ENCODE peak calls at places on chromosomes 5 and 9, in seven cellular contexts. L is GM12878, F is SK-N-SH, G is GM12892, N is HepG2, Q is K562, U is H1. I is an unnamed sample.
A peak's percentile ranks its signal among the peaks of the same experiment; 100 is the strongest.

GRCh38 chr5:152271420-152271819 is 133.7 kb downstream of the NMUR2 start:
- DNase-seq in G (no peak), Q (no peak), U (no peak), N (peak; percentile 23), F (no peak), L (peak; percentile 8), I (no peak)

GRCh38 chr5:36494756-36495637 is 111.4 kb upstream of the SLC1A3 start:
- DNase-seq in G (no peak), N (no peak), F (no peak), L (no peak), Q (no peak), U (no peak), I (no peak)

GRCh38 chr9:36101916-36102741 is 34.4 kb upstream of the GLIPR2 start:
- DNase-seq in Q (no peak), G (no peak), F (no peak), U (no peak), N (peak; percentile 57), L (no peak), I (no peak)

GRCh38 chr9:105295151-105295550 is 50.7 kb downstream of the SLC44A1 start:
- DNase-seq in N (no peak), U (no peak), Q (no peak), G (no peak), F (no peak), L (no peak), I (no peak)

GRCh38 chr5:157271740-157272271 is 5.9 kb downstream of the CYFIP2 start:
- DNase-seq in F (no peak), N (no peak), L (peak; percentile 93), Q (no peak), U (no peak), G (peak; percentile 50), I (peak; percentile 43)

GRCh38 chr5:39569857-39570256 is 145.1 kb upstream of the DAB2 start:
- DNase-seq in L (no peak), F (no peak), Q (no peak), N (no peak), G (no peak), U (no peak), I (no peak)

GRCh38 chr5:68251386-68251785 is 35.8 kb downstream of the PIK3R1 start:
- DNase-seq in G (no peak), U (no peak), F (no peak), N (no peak), Q (no peak), L (no peak), I (no peak)

GRCh38 chr5:125348221-125348692 is 601.8 kb upstream of the ZNF608 start:
- DNase-seq in F (no peak), G (no peak), N (no peak), U (no peak), Q (no peak), L (no peak), I (no peak)

GRCh38 chr5:79845448-79846197 is 145.4 kb downstream of the MTX3 start:
- DNase-seq in F (no peak), L (no peak), N (no peak), U (peak; percentile 20), G (no peak), Q (peak; percentile 43), I (no peak)

GRCh38 chr5:127696688-127697087 is 6.5 kb upstream of the CCDC192 start:
- DNase-seq in F (no peak), Q (no peak), L (no peak), G (no peak), N (no peak), U (no peak), I (no peak)

GRCh38 chr5:171615201-171616001 is 170.2 kb upstream of the SMIM23 start:
- DNase-seq in F (peak; percentile 48), U (peak; percentile 67), L (no peak), Q (no peak), N (no peak), G (no peak), I (no peak)

GRCh38 chr9:34502471-34503335 is 20.1 kb downstream of the ENHO start:
- DNase-seq in F (no peak), Q (no peak), G (no peak), L (no peak), U (no peak), N (peak; percentile 18), I (no peak)

GRCh38 chr5:66174338-66174737 is 30.2 kb downstream of the SREK1 start:
- DNase-seq in Q (no peak), U (no peak), G (no peak), L (no peak), N (peak; percentile 3), F (no peak), I (no peak)

GRCh38 chr5:174327317-174327864 is 281.9 kb downstream of the NSG2 start:
- DNase-seq in U (peak; percentile 88), F (peak; percentile 77), N (peak; percentile 42), L (no peak), G (peak; percentile 48), Q (peak; percentile 82), I (peak; percentile 57)

GRCh38 chr5:51632027-51632426 is 248.8 kb downstream of the ISL1 start:
- DNase-seq in U (no peak), Q (no peak), G (no peak), L (no peak), N (no peak), F (peak; percentile 42), I (no peak)
- TF ChIP-seq TAF1 in U (no peak), Q (no peak), G (no peak), L (no peak), N (no peak), F (no peak), I (no peak)

GRCh38 chr9:125430161-125430485 is 168.5 kb downstream of the GAPVD1 start:
- DNase-seq in G (no peak), U (no peak), Q (no peak), N (no peak), F (peak; percentile 50), L (no peak), I (no peak)

GRCh38 chr9:125428515-125429467 is 167.2 kb downstream of the GAPVD1 start:
- DNase-seq in U (no peak), L (no peak), Q (no peak), N (no peak), F (peak; percentile 82), G (no peak), I (no peak)

GRCh38 chr9:125429476-125430160 is 168.0 kb downstream of the GAPVD1 start:
- DNase-seq in L (no peak), Q (no peak), G (no peak), F (no peak), U (no peak), N (no peak), I (no peak)

GRCh38 chr9:125431741-125432271 is 170.2 kb downstream of the GAPVD1 start:
- DNase-seq in U (no peak), L (no peak), F (peak; percentile 49), N (no peak), Q (no peak), G (no peak), I (no peak)

GRCh38 chr9:125430611-125431305 is 169.1 kb downstream of the GAPVD1 start:
- DNase-seq in N (no peak), L (no peak), U (no peak), F (no peak), Q (no peak), G (no peak), I (no peak)
- TF ChIP-seq TAF1 in N (no peak), L (no peak), U (no peak), F (no peak), Q (no peak), G (no peak), I (no peak)

DNA sequence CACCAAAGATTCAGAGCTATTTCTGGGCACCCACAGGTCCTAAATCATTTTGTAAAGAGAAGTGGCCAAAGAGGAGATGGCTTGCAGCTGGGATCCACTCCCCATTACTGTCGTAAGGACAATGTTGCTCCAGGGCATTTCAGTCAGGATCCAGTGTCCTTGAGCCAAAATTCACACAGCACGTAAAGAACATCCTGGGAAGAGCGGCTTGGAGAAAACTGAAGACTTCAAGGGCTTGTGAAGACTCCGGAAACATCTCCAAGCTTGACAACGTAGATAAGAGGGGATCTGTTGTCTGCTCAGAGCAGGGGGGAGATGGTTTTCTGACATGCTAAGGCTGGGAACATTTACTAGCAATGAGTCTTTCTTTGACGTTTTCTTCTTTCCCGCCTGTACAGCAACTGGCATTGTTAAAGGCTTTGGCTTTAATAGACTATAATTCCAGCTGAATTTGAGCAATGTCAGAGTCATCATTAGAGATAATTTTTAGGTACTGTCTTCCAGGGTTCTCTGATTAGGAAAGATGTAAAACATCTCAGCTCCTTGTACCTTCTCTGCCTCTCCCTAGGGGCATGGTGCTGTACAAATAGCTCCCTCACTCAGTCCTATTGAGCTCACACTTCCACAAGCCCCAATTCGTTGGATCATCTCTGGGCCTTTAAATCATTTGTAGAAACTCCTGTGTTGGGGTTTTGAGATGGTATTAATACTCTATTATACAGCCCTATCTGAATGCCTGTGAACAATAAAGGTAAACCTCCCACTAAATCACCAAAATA is 39.7 kb downstream of the EGFLAM start:
- DNase-seq in F (no peak), L (no peak), G (no peak), N (no peak), Q (peak; percentile 58), U (no peak), I (no peak)
- TF ChIP-seq TAF1 in F (no peak), L (no peak), G (no peak), N (no peak), Q (no peak), U (no peak), I (no peak)

DNA sequence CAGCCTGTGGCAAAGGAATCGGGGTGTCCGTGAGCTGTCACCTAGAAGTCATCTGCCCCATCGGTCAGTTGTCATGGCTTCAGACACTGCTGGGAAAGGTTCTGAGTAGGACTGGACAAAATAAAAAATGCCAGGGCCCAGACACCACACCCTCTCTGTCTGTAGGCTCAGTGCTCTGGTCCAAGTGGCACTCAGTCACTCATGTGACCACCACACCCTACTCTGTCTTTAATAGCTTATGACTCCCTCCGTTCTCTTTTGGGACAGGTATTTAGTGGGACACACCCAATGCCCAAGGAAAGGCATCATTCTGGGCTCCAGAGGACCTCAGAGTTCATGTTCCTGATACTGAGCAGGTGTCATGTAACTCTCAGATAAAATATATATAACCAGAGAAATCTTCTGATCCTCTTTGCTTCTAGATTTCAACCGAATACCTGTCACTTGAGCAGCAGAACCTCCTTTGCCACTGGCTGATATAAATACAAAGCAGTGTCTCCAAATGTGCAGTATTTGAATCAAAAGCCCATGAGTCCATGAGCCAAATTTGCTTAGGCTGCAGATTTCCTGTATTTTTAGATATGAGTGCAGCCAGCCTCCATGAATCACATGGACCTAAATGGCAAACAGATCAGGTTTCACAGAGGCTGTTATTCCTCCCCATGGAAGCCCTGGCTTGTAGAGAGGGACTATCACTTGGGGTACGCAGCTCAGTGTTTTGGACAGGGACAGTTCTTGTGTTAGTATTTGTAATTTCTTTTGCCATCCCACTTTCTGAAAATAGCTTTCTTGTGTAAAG is 272.0 kb downstream of the ARHGAP26 start:
- DNase-seq in U (no peak), Q (no peak), N (no peak), F (no peak), L (no peak), G (no peak), I (no peak)
- TF ChIP-seq TAF1 in U (no peak), Q (no peak), N (no peak), F (no peak), L (no peak), G (no peak), I (no peak)

I was measured in GM12891.